ENCODE peak calls at places on chromosomes 4 and X, in ten cellular contexts. I is neural crest cell; Z is CD4-positive, alpha-beta T cell; S is endothelial cell of umbilical vein; F is left ventricle myocardium inferior; A is right atrium auricular region; G is nephron progenitor cell; N is A549; E is WTC11; C is HFF-Myc. L is an unnamed sample.

GRCh38 chrX:11105080-11105479 is 6.1 kb upstream of the HCCS start:
- DNase-seq in I (no peak), Z (no peak), S (peak), F (no peak), A (no peak), G (no peak), N (peak), E (no peak), C (no peak), L (no peak)

GRCh38 chrX:39946822-39947221 is 150.9 kb downstream of the BCOR start:
- DNase-seq in I (no peak), Z (no peak), S (peak), F (no peak), A (no peak), G (no peak), N (no peak), E (no peak), C (no peak), L (no peak)

GRCh38 chr4:119592708-119593298 is 35.8 kb downstream of the PDE5A start:
- DNase-seq in I (no peak), Z (no peak), S (no peak), F (no peak), A (no peak), G (no peak), N (no peak), E (no peak), C (no peak), L (no peak)

GRCh38 chr4:104294811-104295210 is 199.9 kb downstream of the CXXC4 start:
- DNase-seq in I (no peak), Z (no peak), S (no peak), F (no peak), A (no peak), G (no peak), N (no peak), E (no peak), C (no peak), L (no peak)

GRCh38 chr4:16225996-16226815 is at the start of gene TAPT1:
- DNase-seq in I (peak), Z (peak), S (peak), F (peak), A (peak), G (peak), N (peak), E (peak), C (no peak), L (peak)

GRCh38 chr4:157304769-157305168 is 84.2 kb downstream of the GRIA2 start:
- DNase-seq in I (no peak), Z (no peak), S (no peak), F (no peak), A (no peak), G (no peak), N (no peak), E (no peak), C (no peak), L (no peak)

GRCh38 chr4:5378002-5378401 is 326.7 kb downstream of the STK32B start:
- DNase-seq in I (peak), Z (no peak), S (no peak), F (no peak), A (no peak), G (no peak), N (no peak), E (peak), C (no peak), L (peak)

GRCh38 chr4:126937342-126937741 is 695.4 kb upstream of the INTU start:
- DNase-seq in I (no peak), Z (no peak), S (no peak), F (no peak), A (no peak), G (no peak), N (no peak), E (no peak), C (no peak), L (no peak)

GRCh38 chrX:135421932-135422809 is at the start of gene SMIM10L2A:
- DNase-seq in I (no peak), Z (peak), S (no peak), F (no peak), A (no peak), G (peak), N (no peak), E (peak), C (no peak), L (no peak)

GRCh38 chr4:56215901-56216300 is 171.4 kb downstream of the AASDH start:
- DNase-seq in I (no peak), Z (no peak), S (peak), F (no peak), A (no peak), G (no peak), N (peak), E (no peak), C (no peak), L (peak)

GRCh38 chrX:101078716-101079115 is at the start of gene TMEM35A:
- DNase-seq in I (peak), Z (no peak), S (peak), F (no peak), A (no peak), G (peak), N (no peak), E (peak), C (no peak), L (no peak)

GRCh38 chrX:107429090-107429489 is 20.4 kb upstream of the FRMPD3 start:
- DNase-seq in I (no peak), Z (peak), S (no peak), F (no peak), A (no peak), G (peak), N (no peak), E (peak), C (no peak), L (peak)

GRCh38 chr4:142404191-142404611 is 441.9 kb downstream of the INPP4B start:
- DNase-seq in I (no peak), Z (no peak), S (peak), F (no peak), A (no peak), G (no peak), N (peak), E (no peak), C (no peak), L (no peak)

GRCh38 chrX:128804828-128805227 is 718.5 kb downstream of the SMARCA1 start:
- DNase-seq in I (no peak), Z (no peak), S (no peak), F (no peak), A (no peak), G (no peak), N (no peak), E (no peak), C (no peak), L (no peak)

GRCh38 chrX:128805236-128805635 is 718.1 kb downstream of the SMARCA1 start:
- DNase-seq in I (no peak), Z (no peak), S (no peak), F (no peak), A (no peak), G (no peak), N (no peak), E (no peak), C (no peak), L (no peak)

DNA sequence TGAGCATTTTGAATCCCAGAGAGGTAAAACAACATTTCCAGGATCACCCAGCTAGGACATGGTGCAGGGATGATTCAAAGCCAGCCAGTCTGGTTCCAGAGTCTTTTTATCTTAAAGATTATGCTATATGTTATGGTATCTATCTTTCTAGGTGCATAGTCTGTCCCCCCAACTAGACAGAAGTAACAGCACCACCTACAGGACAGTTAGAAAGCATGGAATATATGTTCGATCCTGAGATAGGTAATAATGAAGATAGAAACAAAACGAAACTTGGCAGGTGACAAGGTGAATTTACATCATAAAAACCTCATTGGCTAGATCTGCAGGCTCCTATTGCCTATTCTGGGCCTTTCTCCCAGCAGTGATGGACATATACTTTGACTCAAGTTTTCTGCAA is 723.2 kb downstream of the SMARCA1 start:
- DNase-seq in I (no peak), Z (no peak), S (no peak), F (no peak), A (no peak), G (no peak), N (no peak), E (no peak), C (no peak), L (no peak)
- TF ChIP-seq CTCF in I (peak), Z (no peak), S (no peak), F (no peak), A (no peak), G (no peak), N (peak), E (peak), C (no peak), L (peak)

DNA sequence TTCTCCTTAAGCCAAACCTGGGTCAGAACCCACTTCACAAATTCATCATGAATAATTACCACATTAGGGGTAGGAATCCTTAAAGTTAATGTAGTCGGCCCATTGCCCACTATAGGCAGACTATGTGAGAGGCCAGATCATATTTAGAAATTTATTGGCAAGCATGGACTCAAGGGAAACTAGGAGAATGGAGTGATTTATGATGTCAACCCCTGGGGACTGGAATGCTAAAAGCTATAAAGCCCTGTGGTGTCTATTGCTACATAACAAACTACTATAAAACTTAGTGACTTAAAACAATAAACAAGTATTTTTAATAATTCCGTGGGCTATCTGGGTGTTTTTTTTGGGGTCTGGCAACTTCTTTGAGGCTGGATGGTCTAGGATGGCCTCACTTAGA is 93.9 kb downstream of the PPP1R2C start:
- DNase-seq in I (no peak), Z (no peak), S (no peak), F (no peak), A (no peak), G (no peak), N (no peak), E (no peak), C (no peak), L (no peak)
- TF ChIP-seq CTCF in I (no peak), Z (no peak), S (no peak), F (no peak), A (no peak), G (no peak), N (no peak), E (no peak), C (no peak), L (no peak)

GRCh38 chr4:134906404-134907023 is 704.9 kb upstream of the PABPC4L start:
- DNase-seq in I (peak), Z (no peak), S (peak), F (no peak), A (no peak), G (peak), N (no peak), E (no peak), C (no peak), L (peak)
- TF ChIP-seq CTCF in I (peak), Z (no peak), S (no peak), F (peak), A (no peak), G (peak), N (peak), E (peak), C (no peak), L (peak)

GRCh38 chrX:64093761-64094160 is 111.7 kb downstream of the AMER1 start:
- DNase-seq in I (no peak), Z (no peak), S (peak), F (no peak), A (no peak), G (peak), N (no peak), E (peak), C (no peak), L (no peak)
- TF ChIP-seq CTCF in I (peak), Z (no peak), S (no peak), F (peak), A (no peak), G (peak), N (no peak), E (peak), C (no peak), L (peak)

GRCh38 chrX:133042260-133042659 is 54.6 kb downstream of the USP26 start:
- DNase-seq in I (no peak), Z (no peak), S (no peak), F (no peak), A (no peak), G (no peak), N (no peak), E (no peak), C (no peak), L (no peak)

GRCh38 chrX:133046601-133047000 is 50.3 kb downstream of the USP26 start:
- DNase-seq in I (no peak), Z (no peak), S (no peak), F (no peak), A (no peak), G (no peak), N (no peak), E (no peak), C (no peak), L (no peak)

GRCh38 chrX:133048751-133049150 is 48.2 kb downstream of the USP26 start:
- DNase-seq in I (no peak), Z (no peak), S (no peak), F (no peak), A (no peak), G (no peak), N (no peak), E (no peak), C (no peak), L (no peak)

DNA sequence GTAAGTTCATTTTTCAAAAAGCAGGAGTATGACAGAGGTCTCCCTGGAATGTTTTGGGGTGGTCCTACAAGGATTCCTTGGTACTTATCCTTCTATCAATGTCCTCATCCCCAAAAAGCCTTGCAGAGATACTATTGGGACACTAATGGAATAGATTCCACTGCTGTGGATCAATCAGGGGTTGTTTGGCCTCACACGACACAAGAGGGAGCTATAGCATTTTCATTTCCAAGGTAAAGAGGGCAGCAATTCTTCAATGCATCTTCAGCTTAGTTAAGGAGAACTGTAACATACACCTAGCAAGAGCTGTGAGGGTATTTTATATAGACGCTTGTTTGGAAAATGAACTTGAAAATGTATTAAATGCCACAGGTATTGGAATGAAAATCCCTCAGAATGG is 50.9 kb downstream of the USP26 start:
- DNase-seq in I (no peak), Z (no peak), S (no peak), F (no peak), A (no peak), G (no peak), N (no peak), E (no peak), C (no peak), L (no peak)
- TF ChIP-seq CTCF in I (peak), Z (no peak), S (no peak), F (no peak), A (no peak), G (peak), N (peak), E (no peak), C (no peak), L (no peak)

GRCh38 chr4:171594293-171594692 is 218.9 kb upstream of the GALNTL6 start:
- DNase-seq in I (no peak), Z (no peak), S (no peak), F (no peak), A (no peak), G (no peak), N (no peak), E (peak), C (no peak), L (no peak)
- TF ChIP-seq CTCF in I (no peak), Z (no peak), S (no peak), F (no peak), A (no peak), G (no peak), N (no peak), E (no peak), C (no peak), L (peak)